ENCODE peak calls at places on chromosomes 7 and 10, in eight cellular contexts. Q is BJ; A is AG08396; G is SW480; B is stimulated activated CD8-positive, alpha-beta memory T cell treated with anti-CD3 and anti-CD28 coated beads, Interleukin-12 subunit alpha, Interleukin-12 subunit beta, amount 100 ng/mL, for 1 hour; J is NCI-H345; R is CD4-positive, alpha-beta memory T cell; U is stimulated activated naive CD4-positive, alpha-beta T cell. N is an unnamed sample.

GRCh38 chr7:68955656-68956055 is 642.6 kb upstream of the AUTS2 start:
- DNase-seq in R (no peak), B (no peak), J (no peak), U (no peak), G (no peak), A (no peak), Q (no peak), N (no peak)

GRCh38 chr7:69967152-69967591 is 368.9 kb downstream of the AUTS2 start:
- DNase-seq in J (no peak), R (no peak), U (no peak), A (no peak), B (no peak), G (no peak), Q (no peak), N (no peak)

GRCh38 chr10:24097771-24098207 is 111.1 kb upstream of the KIAA1217 start:
- DNase-seq in Q (no peak), B (no peak), G (no peak), J (no peak), A (no peak), U (no peak), R (no peak), N (no peak)

GRCh38 chr7:140349172-140349771 is 49.1 kb downstream of the SLC37A3 start:
- DNase-seq in U (no peak), G (no peak), R (no peak), J (no peak), A (no peak), B (no peak), Q (no peak), N (no peak)

GRCh38 chr7:12884033-12884432 is 196.6 kb downstream of the ARL4A start:
- DNase-seq in A (no peak), Q (no peak), G (no peak), R (no peak), U (no peak), B (no peak), J (no peak), N (no peak)

GRCh38 chr10:72297281-72297967 is 23.7 kb downstream of the DDIT4 start:
- DNase-seq in G (peak; percentile 90), R (peak; percentile 99), J (no peak), Q (peak; percentile 84), B (peak; percentile 92), A (peak; percentile 73), U (peak; percentile 84), N (peak; percentile 96)

GRCh38 chr10:15341502-15342128 is 29.5 kb downstream of the FAM171A1 start:
- DNase-seq in J (no peak), B (no peak), G (no peak), U (no peak), A (no peak), R (no peak), Q (no peak), N (no peak)

GRCh38 chr10:78960316-78960800 is 108.4 kb upstream of the ZMIZ1 start:
- DNase-seq in G (no peak), U (no peak), R (no peak), A (peak; percentile 86), J (peak; percentile 62), B (no peak), Q (peak; percentile 43), N (no peak)

GRCh38 chr7:141262101-141262819 is 188.4 kb downstream of the TMEM178B start:
- DNase-seq in Q (no peak), B (no peak), J (no peak), G (no peak), A (no peak), U (no peak), R (no peak), N (no peak)

GRCh38 chr7:1259621-1260020 is 26.9 kb downstream of the UNCX start:
- DNase-seq in A (no peak), J (no peak), B (no peak), G (no peak), U (no peak), Q (no peak), R (no peak), N (no peak)

GRCh38 chr7:106127984-106128780 is 16.1 kb upstream of the SYPL1 start:
- DNase-seq in R (no peak), J (no peak), G (no peak), U (no peak), B (no peak), A (peak; percentile 39), Q (no peak), N (no peak)

GRCh38 chr10:76632158-76633051 is 1005.2 kb downstream of the KCNMA1 start:
- DNase-seq in U (no peak), J (peak; percentile 50), B (no peak), G (peak; percentile 58), R (no peak), A (no peak), Q (no peak), N (no peak)

GRCh38 chr10:43117031-43117776 is 21.0 kb upstream of the CSGALNACT2 start:
- DNase-seq in Q (no peak), G (no peak), B (no peak), A (no peak), U (no peak), R (no peak), J (no peak), N (no peak)

GRCh38 chr7:101216001-101216859 is 1.2 kb downstream of the PLOD3 start:
- DNase-seq in U (no peak), G (peak; percentile 56), R (no peak), B (no peak), J (no peak), Q (no peak), A (peak; percentile 60), N (no peak)

GRCh38 chr10:61970182-61971015 is 68.9 kb downstream of the ARID5B start:
- DNase-seq in G (no peak), R (no peak), Q (no peak), J (no peak), B (no peak), U (no peak), A (no peak), N (no peak)

GRCh38 chr10:14822879-14823755 is 14.7 kb downstream of the CDNF start:
- DNase-seq in B (peak; percentile 25), U (no peak), G (peak; percentile 34), R (peak; percentile 56), Q (no peak), J (peak; percentile 9), A (peak; percentile 43), N (peak; percentile 32)

GRCh38 chr10:21173964-21174669 is 277.0 kb upstream of the NEBL start:
- DNase-seq in R (no peak), U (no peak), B (no peak), Q (no peak), J (peak; percentile 74), G (peak; percentile 82), A (no peak), N (peak; percentile 3)

GRCh38 chr7:151745090-151745638 is 131.8 kb downstream of the PRKAG2 start:
- DNase-seq in R (no peak), J (no peak), U (no peak), Q (no peak), G (peak; percentile 88), A (peak; percentile 65), B (no peak), N (no peak)

GRCh38 chr7:107712906-107713305 is 31.0 kb upstream of the CBLL1 start:
- DNase-seq in Q (no peak), A (no peak), G (no peak), R (no peak), U (no peak), B (no peak), J (no peak), N (no peak)

GRCh38 chr7:4739528-4739992 is 35.9 kb upstream of the AP5Z1 start:
- DNase-seq in B (no peak), R (peak; percentile 45), Q (no peak), A (no peak), U (peak; percentile 49), J (no peak), G (no peak), N (peak; percentile 41)

GRCh38 chr7:151168022-151168786 is 710 bp upstream of the GBX1 start:
- DNase-seq in R (peak; percentile 60), B (peak; percentile 29), J (peak; percentile 19), U (peak; percentile 46), Q (no peak), G (peak; percentile 55), A (peak; percentile 52), N (peak; percentile 42)

GRCh38 chr10:103679096-103679790 is 176.1 kb downstream of the SH3PXD2A start:
- DNase-seq in A (no peak), G (no peak), B (no peak), Q (no peak), J (no peak), U (no peak), R (no peak), N (no peak)

GRCh38 chr10:27742195-27742925 is 3.3 kb downstream of the MKX start:
- DNase-seq in R (peak; percentile 81), B (peak; percentile 46), J (peak; percentile 65), G (peak; percentile 94), A (peak; percentile 93), U (peak; percentile 45), Q (peak; percentile 61), N (peak; percentile 62)

GRCh38 chr7:41110186-41110585 is 592.7 kb downstream of the INHBA start:
- DNase-seq in A (no peak), J (no peak), U (no peak), B (no peak), G (peak; percentile 25), Q (no peak), R (no peak), N (no peak)

GRCh38 chr7:149742075-149742701 is 31.2 kb downstream of the ZNF467 start:
- DNase-seq in R (peak; percentile 45), J (peak; percentile 82), U (peak; percentile 45), A (peak; percentile 85), Q (no peak), B (peak; percentile 39), G (peak; percentile 61), N (peak; percentile 62)

N was measured in T-cell.